ENCODE peak calls at places on chromosomes 16 and 17, in six cellular contexts. V is left ventricle myocardium inferior, Z is omental fat pad, G is right lobe of liver, Q is astrocyte, Y is heart left ventricle. B is an unnamed sample.

GRCh38 chr16:85633438-85633743 is 20.3 kb downstream of the GSE1 start:
- DNase-seq in Y (no peak), G (no peak), Z (no peak), V (no peak), Q (no peak), B (no peak)

GRCh38 chr16:81480856-81481821 is 36.5 kb downstream of the CMIP start:
- DNase-seq in G (peak), Z (no peak), Y (peak), V (no peak), Q (no peak), B (no peak)

GRCh38 chr16:75106351-75107274 is 10.0 kb downstream of the LDHD start:
- DNase-seq in Q (no peak), Y (no peak), Z (no peak), G (peak), V (no peak), B (no peak)

GRCh38 chr17:9363440-9364350 is 211.9 kb downstream of the STX8 start:
- DNase-seq in V (no peak), Y (no peak), G (no peak), Q (peak), Z (no peak), B (no peak)

GRCh38 chr16:11087691-11088431 is 143.5 kb downstream of the CLEC16A start:
- DNase-seq in Z (no peak), Q (peak), Y (no peak), V (no peak), G (no peak), B (no peak)

GRCh38 chr16:49886554-49887121 is 30.7 kb upstream of the ZNF423 start:
- DNase-seq in G (no peak), Y (no peak), V (no peak), Q (no peak), Z (no peak), B (no peak)

GRCh38 chr17:32822996-32823395 is 53.9 kb downstream of the MYO1D start:
- DNase-seq in G (no peak), Y (no peak), Q (no peak), Z (no peak), V (no peak), B (no peak)

GRCh38 chr16:22317001-22317530 is 19.9 kb downstream of the POLR3E start:
- DNase-seq in V (no peak), Y (no peak), Q (no peak), Z (no peak), G (no peak), B (no peak)

GRCh38 chr17:66526827-66527226 is 224.4 kb downstream of the PRKCA start:
- DNase-seq in Z (no peak), Q (no peak), Y (no peak), G (no peak), V (no peak), B (no peak)

GRCh38 chr17:42682400-42683384 is at the start of gene CNTNAP1:
- DNase-seq in V (peak), G (no peak), Q (peak), Z (no peak), Y (peak), B (peak)

GRCh38 chr17:61488878-61489718 is 36.9 kb downstream of the TBX4 start:
- DNase-seq in G (peak), Q (no peak), V (no peak), Y (no peak), Z (no peak), B (no peak)

GRCh38 chr16:55040366-55041086 is 109.9 kb downstream of the IRX5 start:
- DNase-seq in G (no peak), Y (no peak), V (no peak), Z (no peak), Q (no peak), B (no peak)

GRCh38 chr17:40540448-40540847 is 24.8 kb downstream of the CCR7 start:
- DNase-seq in V (no peak), Z (no peak), Y (no peak), Q (no peak), G (no peak), B (no peak)

GRCh38 chr16:15046692-15047376 is 9.0 kb downstream of the NTAN1 start:
- DNase-seq in Z (no peak), G (no peak), Y (no peak), Q (no peak), V (no peak), B (no peak)

GRCh38 chr17:77649717-77650211 is 308.7 kb upstream of the TNRC6C start:
- DNase-seq in V (no peak), Z (no peak), G (no peak), Y (no peak), Q (peak), B (no peak)
- TF ChIP-seq CTCF in V (no peak), Z (no peak), G (no peak), Y (no peak), Q (no peak), B (no peak)

GRCh38 chr17:65081439-65081838 is 24.9 kb upstream of the GNA13 start:
- DNase-seq in Q (no peak), G (no peak), Y (no peak), V (no peak), Z (no peak), B (no peak)

GRCh38 chr17:65079489-65079900 is 23.0 kb upstream of the GNA13 start:
- DNase-seq in Y (no peak), V (no peak), Z (no peak), Q (no peak), G (no peak), B (no peak)

GRCh38 chr17:65088621-65089385 is 32.3 kb upstream of the GNA13 start:
- DNase-seq in Q (no peak), Z (no peak), G (peak), V (no peak), Y (no peak), B (no peak)

GRCh38 chr17:65086465-65086864 is 29.9 kb upstream of the GNA13 start:
- DNase-seq in G (peak), V (no peak), Z (no peak), Q (no peak), Y (no peak), B (no peak)

GRCh38 chr17:65085397-65085796 is 28.9 kb upstream of the GNA13 start:
- DNase-seq in V (no peak), G (no peak), Z (no peak), Y (no peak), Q (no peak), B (no peak)
- TF ChIP-seq CTCF in V (no peak), G (no peak), Z (no peak), Y (no peak), Q (no peak), B (no peak)

GRCh38 chr16:25692734-25693508 is 1.2 kb downstream of the HS3ST4 start:
- DNase-seq in G (no peak), Z (no peak), Q (no peak), Y (no peak), V (no peak), B (no peak)

GRCh38 chr16:25690563-25691143 is 1.1 kb upstream of the HS3ST4 start:
- DNase-seq in G (no peak), Q (no peak), Z (no peak), Y (no peak), V (no peak), B (no peak)

GRCh38 chr16:25692307-25692706 is 548 bp downstream of the HS3ST4 start:
- DNase-seq in Q (no peak), Z (no peak), V (no peak), G (no peak), Y (no peak), B (no peak)

GRCh38 chr16:25691519-25692091 is at the start of gene HS3ST4:
- DNase-seq in Q (no peak), Y (no peak), V (no peak), G (no peak), Z (no peak), B (no peak)

GRCh38 chr16:25693621-25694020 is 1.9 kb downstream of the HS3ST4 start:
- DNase-seq in Z (no peak), Y (no peak), G (no peak), Q (no peak), V (no peak), B (no peak)
- TF ChIP-seq CTCF in Z (no peak), Y (no peak), G (no peak), Q (no peak), V (no peak), B (no peak)

GRCh38 chr16:68263559-68264127 is 683 bp upstream of the SLC7A6 start:
- DNase-seq in Z (no peak), V (no peak), Y (no peak), G (no peak), Q (no peak), B (no peak)
- TF ChIP-seq CTCF in Z (no peak), V (no peak), Y (no peak), G (no peak), Q (no peak), B (no peak)

GRCh38 chr17:17849863-17850373 is 13.1 kb upstream of the SREBF1 start:
- DNase-seq in Z (no peak), G (no peak), Q (peak), Y (peak), V (peak), B (no peak)
- TF ChIP-seq CTCF in Z (no peak), G (no peak), Q (peak), Y (peak), V (peak), B (no peak)

B was measured in Calu3.